ENCODE peak calls at places on chromosomes 12 and 14, in four cellular contexts. Y, J, X and V are unnamed samples.

GRCh38 chr12:76236640-76237039 is 111.6 kb downstream of the BBS10 start:
- DNase-seq in Y (no peak), J (no peak), X (peak), V (peak)

GRCh38 chr12:64081020-64081419 is 141.1 kb downstream of the KICS2 start:
- DNase-seq in Y (no peak), J (no peak), X (no peak), V (no peak)

GRCh38 chr14:89256273-89256672 is 160.8 kb downstream of the FOXN3 start:
- DNase-seq in Y (no peak), J (no peak), X (no peak), V (no peak)

GRCh38 chr14:49982522-49982951 is 89.7 kb downstream of the ARF6 start:
- DNase-seq in Y (no peak), J (no peak), X (peak), V (no peak)

GRCh38 chr12:30151831-30152230 is 368.1 kb upstream of the TMTC1 start:
- DNase-seq in Y (no peak), J (no peak), X (no peak), V (no peak)

GRCh38 chr14:22159968-22160367 is 429.1 kb downstream of the DAD1 start:
- DNase-seq in Y (no peak), J (no peak), X (no peak), V (no peak)

GRCh38 chr14:70887207-70888150 is 19.8 kb upstream of the PCNX1 start:
- DNase-seq in Y (no peak), J (no peak), X (peak), V (no peak)

GRCh38 chr14:50088117-50088515 is 28.3 kb downstream of the VCPKMT start:
- DNase-seq in Y (no peak), J (no peak), X (no peak), V (no peak)

GRCh38 chr14:82079553-82079952 is 545.9 kb upstream of the SEL1L start:
- DNase-seq in Y (no peak), J (no peak), X (no peak), V (no peak)

GRCh38 chr12:110424237-110424636 is 20.7 kb upstream of the ANAPC7 start:
- DNase-seq in Y (no peak), J (no peak), X (no peak), V (no peak)

GRCh38 chr12:124024263-124024678 is 51.3 kb downstream of the ZNF664 start:
- DNase-seq in Y (no peak), J (no peak), X (no peak), V (no peak)

GRCh38 chr12:53974084-53975018 is at the start of gene HOTAIR:
- DNase-seq in Y (no peak), J (no peak), X (no peak), V (no peak)

GRCh38 chr14:103444837-103445524 is 59.8 kb downstream of the MARK3 start:
- DNase-seq in Y (no peak), J (no peak), X (peak), V (no peak)

GRCh38 chr14:92348154-92348553 is 25.2 kb downstream of the SLC24A4 start:
- DNase-seq in Y (no peak), J (no peak), X (no peak), V (no peak)

GRCh38 chr14:99734406-99735051 is 50.4 kb downstream of the CYP46A1 start:
- DNase-seq in Y (peak), J (no peak), X (no peak), V (peak)

DNA sequence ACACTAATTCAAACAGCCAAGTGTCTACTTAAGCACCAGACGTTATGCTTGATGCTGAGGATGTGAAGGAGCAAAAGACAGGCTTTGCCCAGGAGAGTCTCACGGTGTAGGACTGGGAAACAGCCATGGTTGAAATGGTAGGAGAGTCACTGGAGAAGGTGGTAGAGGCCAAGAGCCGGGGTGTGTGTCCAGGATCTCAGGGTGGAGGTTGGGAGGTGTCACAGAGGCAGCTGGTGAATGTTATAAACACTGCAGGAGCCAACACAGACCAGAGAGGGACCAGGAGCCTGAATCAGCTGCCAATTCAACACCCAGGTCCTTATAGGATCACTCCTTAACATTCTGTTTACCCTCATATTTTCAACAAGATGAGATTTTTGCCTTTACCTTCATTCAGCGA is 7.5 kb downstream of the NID2 start:
- DNase-seq in Y (no peak), J (no peak), X (no peak), V (no peak)
- H3K27ac ChIP-seq in Y (no peak), J (peak), X (no peak), V (no peak)

GRCh38 chr14:67883717-67884116 is 64.1 kb downstream of the RAD51B start:
- DNase-seq in Y (no peak), J (no peak), X (no peak), V (no peak)
- TF ChIP-seq CTCF in Y (peak), J (no peak), X (no peak), V (peak)

GRCh38 chr12:57001448-57001906 is 4.9 kb downstream of the ZBTB39 start:
- DNase-seq in Y (peak), J (no peak), X (peak), V (no peak)
- H3K27ac ChIP-seq in Y (no peak), J (peak), X (no peak), V (no peak)

DNA sequence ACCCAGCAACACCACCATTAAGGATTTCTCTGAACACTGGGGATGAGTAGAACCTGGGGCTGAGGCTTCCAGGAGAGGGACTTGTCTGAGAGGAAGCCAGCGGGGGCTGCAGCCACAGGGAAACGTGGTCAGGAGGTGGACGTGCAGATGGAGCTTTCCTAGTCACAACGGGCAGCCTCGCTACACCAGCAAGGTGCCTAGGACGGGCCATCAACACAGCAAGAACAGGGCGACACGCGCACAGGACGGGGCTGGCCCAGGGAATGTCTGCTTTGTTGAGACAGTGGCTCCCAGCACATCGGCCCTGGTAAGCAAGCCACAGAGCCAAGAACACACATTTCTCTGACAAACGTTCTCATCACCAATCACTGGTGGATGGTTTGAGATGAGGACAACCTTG is 25.3 kb downstream of the ANKLE2 start:
- DNase-seq in Y (peak), J (no peak), X (no peak), V (no peak)
- TF ChIP-seq CTCF in Y (no peak), J (no peak), X (no peak), V (no peak)

DNA sequence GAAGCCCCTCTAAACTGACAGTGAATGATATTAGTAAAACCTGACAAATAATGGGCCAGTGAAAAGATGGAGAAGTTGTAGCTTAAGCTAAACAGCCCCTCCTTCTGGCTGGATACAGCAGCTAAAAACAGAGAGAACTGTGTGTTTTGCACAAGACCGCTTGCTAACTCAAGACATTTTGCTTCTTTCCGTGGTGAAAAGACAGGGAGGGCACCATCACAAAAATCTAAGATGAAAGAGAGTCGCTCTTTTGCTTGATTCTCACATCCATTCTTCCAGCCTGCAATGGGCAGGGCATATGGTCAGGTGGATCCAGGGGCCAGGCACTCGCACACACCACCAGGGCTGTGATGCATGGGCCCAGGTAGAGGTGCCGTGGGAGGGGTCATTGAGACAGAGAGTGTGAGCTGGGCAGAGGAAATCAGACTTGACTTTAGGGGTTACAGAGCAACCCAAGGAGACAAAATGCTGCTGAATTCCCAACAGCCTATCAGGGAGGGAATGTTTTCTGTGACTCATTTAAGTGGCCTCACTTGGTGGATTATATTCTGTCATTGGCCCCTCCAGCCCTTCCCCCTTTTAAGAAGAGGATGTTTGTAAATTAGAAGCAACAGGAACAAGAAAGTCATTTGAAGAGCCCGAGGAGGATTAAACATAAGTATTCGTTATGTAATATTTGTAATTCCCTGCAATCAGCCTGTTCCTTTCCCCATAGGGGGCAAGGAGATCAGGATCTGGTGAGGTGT is 12.2 kb downstream of the EMP1 start:
- DNase-seq in Y (no peak), J (no peak), X (no peak), V (no peak)
- H3K27ac ChIP-seq in Y (peak), J (peak), X (peak), V (peak)

GRCh38 chr12:45247589-45247988 is 31.7 kb downstream of the ANO6 start:
- DNase-seq in Y (no peak), J (no peak), X (no peak), V (no peak)

GRCh38 chr12:45243963-45244362 is 28.1 kb downstream of the ANO6 start:
- DNase-seq in Y (no peak), J (no peak), X (no peak), V (no peak)

GRCh38 chr12:45242180-45242579 is 26.3 kb downstream of the ANO6 start:
- DNase-seq in Y (no peak), J (no peak), X (no peak), V (no peak)

GRCh38 chr12:45246202-45246601 is 30.3 kb downstream of the ANO6 start:
- DNase-seq in Y (no peak), J (no peak), X (no peak), V (no peak)

DNA sequence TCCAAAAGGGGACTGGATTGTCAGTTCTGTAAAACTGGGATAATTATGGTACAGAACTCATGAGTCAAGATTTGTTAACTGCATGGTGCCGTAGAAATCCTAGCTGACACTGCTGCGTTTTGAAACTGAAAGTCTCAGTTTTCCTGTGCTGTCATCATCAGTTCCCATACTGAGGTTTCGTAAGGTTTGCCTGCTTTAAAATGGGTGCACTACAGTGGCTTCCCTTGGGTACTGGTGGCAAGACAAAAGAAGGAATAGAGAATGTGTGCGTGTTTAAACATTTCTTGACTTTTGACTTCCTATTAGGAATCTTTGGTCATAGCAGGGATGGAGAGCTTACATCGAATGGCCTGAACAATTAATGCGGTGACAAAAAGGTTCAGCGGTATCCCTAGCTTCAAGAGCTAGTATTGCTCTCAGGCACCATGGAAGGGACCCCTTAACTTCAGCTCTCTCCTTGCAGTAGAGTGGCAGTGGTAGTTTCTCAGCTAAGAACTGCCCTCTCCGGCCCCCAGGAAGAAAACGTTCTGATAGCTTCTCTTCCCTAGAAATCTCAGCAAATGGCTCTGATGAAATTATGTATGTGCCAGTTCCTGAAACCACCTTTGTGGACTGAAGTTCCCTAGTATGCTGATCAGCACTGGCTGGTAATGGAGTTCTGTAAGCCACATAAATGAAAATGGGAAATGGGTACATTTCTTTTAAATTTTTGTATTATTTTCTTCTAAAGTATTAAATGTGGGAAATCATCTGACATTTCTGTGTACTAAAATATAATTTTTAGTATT is 28.9 kb downstream of the ANO6 start:
- DNase-seq in Y (no peak), J (no peak), X (peak), V (no peak)
- TF ChIP-seq CTCF in Y (no peak), J (no peak), X (no peak), V (no peak)

GRCh38 chr12:12483438-12483837 is 79.2 kb downstream of the DUSP16 start:
- DNase-seq in Y (no peak), J (no peak), X (no peak), V (no peak)

GRCh38 chr12:12482150-12482761 is 80.4 kb downstream of the DUSP16 start:
- DNase-seq in Y (no peak), J (no peak), X (no peak), V (no peak)

GRCh38 chr12:12482959-12483358 is 79.7 kb downstream of the DUSP16 start:
- DNase-seq in Y (no peak), J (no peak), X (no peak), V (no peak)

GRCh38 chr12:12480074-12480473 is 82.6 kb downstream of the DUSP16 start:
- DNase-seq in Y (no peak), J (no peak), X (no peak), V (no peak)

DNA sequence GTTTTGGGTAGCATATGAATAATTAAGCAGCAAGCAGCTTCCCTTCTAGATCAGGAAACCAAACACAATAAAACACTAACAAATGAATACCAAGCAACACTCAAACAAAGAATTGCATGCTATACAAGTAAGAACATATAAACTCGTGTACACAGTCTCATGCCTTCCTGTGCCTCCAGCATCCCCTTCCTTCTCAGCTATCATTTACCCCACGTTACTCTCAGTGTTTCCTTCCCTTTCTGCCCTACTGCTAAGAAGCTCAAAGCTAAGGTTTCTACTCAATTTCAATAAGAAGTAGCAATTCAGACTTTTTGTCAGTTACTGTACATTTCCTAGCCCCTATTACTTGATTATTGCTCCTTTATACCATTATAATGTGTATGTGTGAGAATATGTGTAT is 81.0 kb downstream of the DUSP16 start:
- DNase-seq in Y (no peak), J (no peak), X (no peak), V (no peak)
- H3K27ac ChIP-seq in Y (no peak), J (no peak), X (no peak), V (no peak)

DNA sequence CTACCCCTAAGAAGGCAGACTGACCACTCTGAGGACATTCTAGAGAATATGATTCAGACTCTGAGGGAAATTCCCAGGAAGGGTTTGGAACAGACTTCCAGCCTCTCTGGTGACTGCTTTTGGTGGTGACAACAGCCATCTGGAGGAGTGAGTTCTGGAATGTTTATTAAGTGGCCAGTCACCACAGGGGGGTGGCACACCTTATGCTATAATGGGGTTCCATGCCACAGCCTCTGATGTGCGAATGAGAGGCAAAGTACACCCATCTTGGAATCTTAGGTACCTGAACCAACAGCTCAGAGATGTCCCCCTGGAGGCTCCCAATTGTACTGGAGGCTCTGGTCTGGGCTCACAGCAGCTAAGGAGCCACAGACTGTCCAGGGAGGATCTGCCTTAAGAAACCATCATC is 9.5 kb upstream of the TINF2 start:
- DNase-seq in Y (no peak), J (no peak), X (peak), V (no peak)
- TF ChIP-seq CTCF in Y (no peak), J (no peak), X (peak), V (no peak)